ENCODE peak calls at places on chromosome 2, in eight cellular contexts. O is left ventricle myocardium inferior, X is uterus, G is retinal pigment epithelial cell, S is WERI-Rb-1, K is cardiac muscle cell, W is mammary epithelial cell, L is GM06990. N is an unnamed sample.

GRCh38 chr2:150767924-150768801 is 280.7 kb upstream of the RND3 start:
- DNase-seq in L (no peak), O (no peak), K (peak), G (no peak), X (no peak), W (no peak), S (no peak), N (no peak)

GRCh38 chr2:124131271-124131670 is 106.2 kb downstream of the CNTNAP5 start:
- DNase-seq in L (no peak), S (no peak), O (no peak), K (no peak), X (no peak), W (no peak), G (no peak), N (no peak)

GRCh38 chr2:16664052-16664731 is 1.4 kb downstream of the CYRIA start:
- DNase-seq in L (peak), X (peak), W (no peak), G (no peak), S (no peak), K (peak), O (no peak), N (peak)

GRCh38 chr2:65429799-65430514 is 2.4 kb downstream of the SPRED2 start:
- DNase-seq in X (peak), W (peak), K (no peak), S (peak), G (no peak), O (no peak), L (no peak), N (no peak)

GRCh38 chr2:218583983-218584850 is 15.6 kb downstream of the CNOT9 start:
- DNase-seq in L (no peak), W (no peak), X (no peak), O (no peak), G (no peak), K (no peak), S (no peak), N (no peak)

GRCh38 chr2:64639691-64640090 is 14.0 kb downstream of the SERTAD2 start:
- DNase-seq in W (no peak), K (no peak), X (no peak), G (no peak), S (peak), L (no peak), O (no peak), N (no peak)

GRCh38 chr2:96423281-96423680 is 81.9 kb downstream of the NEURL3 start:
- DNase-seq in L (no peak), X (no peak), G (no peak), K (peak), S (no peak), W (peak), O (no peak), N (no peak)

GRCh38 chr2:104734937-104735586 is 118.9 kb upstream of the POU3F3 start:
- DNase-seq in G (no peak), O (no peak), X (no peak), L (no peak), S (no peak), W (no peak), K (no peak), N (peak)

GRCh38 chr2:139721454-139721995 is 941.3 kb upstream of the NXPH2 start:
- DNase-seq in S (no peak), K (no peak), X (no peak), G (no peak), W (no peak), L (no peak), O (no peak), N (no peak)

GRCh38 chr2:217114117-217114516 is 254.3 kb upstream of the TNP1 start:
- DNase-seq in S (no peak), K (no peak), O (no peak), X (no peak), W (no peak), L (no peak), G (no peak), N (no peak)

GRCh38 chr2:99169534-99169933 is 11.3 kb downstream of the MITD1 start:
- DNase-seq in S (no peak), O (no peak), K (no peak), L (no peak), G (no peak), W (no peak), X (no peak), N (peak)

GRCh38 chr2:65835106-65835505 is 402.7 kb upstream of the SPRED2 start:
- DNase-seq in W (no peak), S (no peak), X (no peak), G (no peak), O (no peak), L (no peak), K (no peak), N (no peak)

GRCh38 chr2:60569680-60570111 is 16.2 kb upstream of the BCL11A start:
- DNase-seq in S (peak), L (no peak), W (no peak), G (no peak), O (no peak), X (no peak), K (no peak), N (no peak)

GRCh38 chr2:199197448-199197847 is 260.3 kb downstream of the SATB2 start:
- DNase-seq in G (no peak), W (peak), K (no peak), O (no peak), L (no peak), X (no peak), S (no peak), N (no peak)

GRCh38 chr2:157283468-157283867 is 26.0 kb downstream of the GALNT5 start:
- DNase-seq in G (no peak), L (no peak), W (no peak), S (no peak), X (no peak), O (no peak), K (no peak), N (no peak)

GRCh38 chr2:157291018-157291417 is 33.5 kb downstream of the GALNT5 start:
- DNase-seq in S (no peak), K (no peak), O (no peak), L (no peak), G (no peak), W (no peak), X (no peak), N (no peak)

GRCh38 chr2:157281316-157281715 is 23.8 kb downstream of the GALNT5 start:
- DNase-seq in L (no peak), W (no peak), S (no peak), O (no peak), G (no peak), K (no peak), X (no peak), N (no peak)

GRCh38 chr2:157292853-157293252 is 32.8 kb downstream of the ERMN start:
- DNase-seq in W (no peak), O (no peak), G (no peak), K (no peak), S (no peak), L (no peak), X (no peak), N (no peak)

DNA sequence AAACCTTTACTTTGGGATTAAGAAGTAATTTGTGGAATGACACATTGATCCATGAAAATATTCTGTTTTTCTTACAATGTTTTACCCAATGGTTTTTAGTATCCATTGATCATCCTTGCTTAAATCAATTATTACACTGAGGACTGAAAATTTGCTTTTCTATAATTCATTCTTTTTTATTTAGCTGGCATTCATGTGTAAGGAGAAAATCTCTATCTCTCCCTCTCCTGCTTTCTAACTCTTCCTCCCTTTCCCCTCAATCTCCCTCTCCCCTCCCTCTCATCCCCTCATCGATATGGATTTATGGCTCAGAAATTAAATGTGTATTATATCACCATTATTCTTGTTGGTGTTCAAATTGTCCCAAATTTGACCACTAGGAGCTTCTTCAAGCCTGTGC is 29.7 kb downstream of the GALNT5 start:
- DNase-seq in S (no peak), X (no peak), W (no peak), K (no peak), L (no peak), O (no peak), G (no peak), N (no peak)
- TF ChIP-seq CTCF in S (no peak), X (no peak), W (no peak), K (no peak), L (no peak), O (no peak), G (no peak), N (no peak)

GRCh38 chr2:180443896-180444295 is 436.8 kb upstream of the CWC22 start:
- DNase-seq in W (peak), O (no peak), K (peak), S (no peak), X (no peak), L (no peak), G (no peak), N (no peak)

GRCh38 chr2:180446492-180446891 is 439.4 kb upstream of the CWC22 start:
- DNase-seq in G (no peak), K (no peak), S (no peak), W (no peak), X (no peak), O (no peak), L (no peak), N (peak)

GRCh38 chr2:180450841-180451240 is 443.7 kb upstream of the CWC22 start:
- DNase-seq in X (no peak), S (no peak), K (no peak), G (no peak), W (no peak), O (no peak), L (no peak), N (no peak)

DNA sequence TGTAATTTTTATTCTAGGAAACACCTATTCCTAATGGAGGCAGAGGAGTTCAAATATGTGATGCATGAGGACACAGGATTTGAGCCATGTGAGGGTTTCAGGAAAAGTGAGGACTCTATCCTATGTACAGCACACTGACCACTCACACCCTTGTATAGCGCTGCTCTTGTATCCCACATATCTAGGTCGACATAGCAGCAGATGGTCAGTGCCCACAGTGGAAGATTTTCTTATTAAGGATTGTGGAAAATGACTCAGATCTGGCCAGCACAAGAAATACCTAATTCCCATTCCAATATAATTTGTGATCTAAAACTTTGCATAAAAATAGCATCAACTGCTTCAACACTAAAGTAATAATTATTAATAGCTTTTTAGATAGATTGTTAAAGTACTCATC is 442.1 kb upstream of the CWC22 start:
- DNase-seq in G (no peak), K (no peak), S (peak), W (no peak), L (no peak), O (no peak), X (no peak), N (no peak)
- H3K4me3 ChIP-seq in G (no peak), K (no peak), S (no peak), W (no peak), L (no peak), O (no peak), X (no peak), N (no peak)

GRCh38 chr2:177239934-177240600 is 24.5 kb downstream of the NFE2L2 start:
- DNase-seq in G (peak), L (no peak), O (no peak), X (no peak), W (peak), K (peak), S (no peak), N (peak)
- TF ChIP-seq CTCF in G (no peak), L (no peak), O (no peak), X (no peak), W (no peak), K (no peak), S (no peak), N (no peak)

GRCh38 chr2:42796427-42797248 is 4.3 kb upstream of the HAAO start:
- DNase-seq in G (no peak), O (no peak), X (no peak), K (peak), L (peak), S (no peak), W (no peak), N (peak)

GRCh38 chr2:42794271-42795046 is 2.1 kb upstream of the HAAO start:
- DNase-seq in K (peak), L (peak), O (no peak), G (no peak), X (no peak), W (no peak), S (peak), N (peak)

GRCh38 chr2:42793314-42794270 is 1.2 kb upstream of the HAAO start:
- DNase-seq in W (no peak), X (no peak), K (peak), O (peak), G (no peak), S (no peak), L (no peak), N (no peak)

GRCh38 chr2:42795871-42796301 is 3.5 kb upstream of the HAAO start:
- DNase-seq in S (peak), L (peak), K (peak), X (no peak), W (peak), G (no peak), O (peak), N (peak)

DNA sequence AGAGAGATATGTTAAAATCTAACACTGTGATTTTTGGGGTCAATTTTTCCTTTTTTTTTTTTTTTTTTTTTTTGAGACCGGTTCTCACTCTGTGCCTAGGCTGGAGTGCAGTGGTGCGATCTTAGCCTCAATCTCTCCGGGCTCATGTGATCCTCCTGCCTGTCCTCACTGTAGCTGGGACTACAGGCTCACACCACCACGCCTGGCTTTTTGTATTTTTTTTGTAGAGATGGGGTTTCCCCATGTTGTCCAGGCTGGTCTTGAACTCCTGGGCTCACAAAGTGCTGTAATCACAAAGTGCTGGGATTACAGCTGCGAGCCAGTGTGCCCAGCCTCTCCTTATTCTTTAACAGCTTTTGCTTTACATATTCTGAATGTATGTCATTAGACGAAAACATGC is 2.9 kb upstream of the HAAO start:
- DNase-seq in O (no peak), W (no peak), K (no peak), L (no peak), X (no peak), S (no peak), G (no peak), N (peak)
- H3K4me3 ChIP-seq in O (no peak), W (no peak), K (no peak), L (peak), X (no peak), S (no peak), G (no peak), N (peak)

GRCh38 chr2:214193943-214194342 is 216.9 kb upstream of the VWC2L start:
- DNase-seq in S (no peak), K (no peak), O (no peak), W (peak), G (peak), X (no peak), L (no peak), N (no peak)
- TF ChIP-seq CTCF in S (no peak), K (no peak), O (no peak), W (peak), G (peak), X (no peak), L (no peak), N (no peak)

DNA sequence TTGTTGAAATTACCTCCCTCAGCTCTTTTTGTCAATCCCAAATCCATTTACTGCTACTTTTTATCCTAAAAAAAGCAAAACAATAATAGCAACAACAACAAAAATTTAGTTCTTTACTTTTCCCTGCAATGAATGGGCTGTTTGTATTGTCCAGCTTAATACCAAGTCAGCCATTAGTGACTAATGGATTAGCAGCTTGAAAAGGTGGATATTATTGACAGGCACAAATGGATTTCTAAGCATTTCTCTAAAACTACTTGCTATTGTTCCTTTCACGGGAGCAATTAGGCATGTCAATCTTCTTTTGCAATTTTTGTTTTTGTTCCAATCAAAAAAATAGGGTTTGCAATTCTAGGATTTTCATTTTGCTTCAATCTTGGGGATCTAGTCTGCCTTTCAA is 32.1 kb upstream of the SPAG16 start:
- DNase-seq in W (no peak), L (no peak), G (peak), X (no peak), O (no peak), K (no peak), S (no peak), N (no peak)
- H3K4me3 ChIP-seq in W (no peak), L (no peak), G (no peak), X (no peak), O (no peak), K (no peak), S (no peak), N (no peak)

DNA sequence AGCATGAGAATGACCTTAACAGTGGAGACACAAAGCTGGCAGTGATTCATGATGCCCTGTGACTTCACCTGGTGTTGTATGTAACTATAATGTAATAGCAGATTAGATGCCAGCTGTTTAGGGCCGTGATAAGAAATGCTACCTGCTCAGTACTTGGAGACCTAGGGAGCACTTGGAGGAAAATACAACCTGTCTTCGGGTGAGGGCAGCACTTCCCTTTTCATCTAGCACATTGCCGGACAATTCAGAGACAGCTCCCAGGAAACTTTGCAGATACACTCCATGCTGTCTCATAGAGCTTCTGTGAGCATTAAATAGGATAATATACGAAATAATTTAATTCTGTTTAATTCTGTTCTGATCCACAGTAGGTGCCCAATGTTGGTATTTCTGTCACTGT is 668.5 kb downstream of the TSN start:
- DNase-seq in K (no peak), W (no peak), L (no peak), O (no peak), G (no peak), S (no peak), X (no peak), N (no peak)
- TF ChIP-seq CTCF in K (no peak), W (no peak), L (no peak), O (no peak), G (no peak), S (no peak), X (no peak), N (no peak)

DNA sequence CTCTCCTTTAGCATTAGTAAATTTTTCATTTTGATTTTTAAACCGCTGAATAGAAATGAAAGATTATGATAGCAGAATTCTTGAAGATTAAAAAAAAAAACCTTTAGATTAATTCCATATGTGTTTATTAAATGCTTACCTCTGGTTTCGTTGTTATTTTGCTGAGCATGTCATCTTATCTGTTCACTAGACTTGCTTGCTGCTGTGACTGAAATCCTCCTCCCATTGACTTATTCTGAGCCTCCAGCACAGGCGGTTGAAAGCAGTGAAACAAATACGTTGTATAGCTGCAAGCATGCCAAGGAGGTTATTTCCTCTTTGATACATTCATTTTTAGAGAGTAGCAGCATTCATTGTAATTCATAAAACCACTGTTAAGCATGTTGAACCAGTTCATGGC is at the start of gene HTR2B:
- DNase-seq in S (no peak), G (no peak), W (no peak), O (no peak), L (peak), K (peak), X (no peak), N (peak)
- H3K4me3 ChIP-seq in S (no peak), G (no peak), W (no peak), O (peak), L (no peak), K (no peak), X (peak), N (no peak)

GRCh38 chr2:231931481-231931915 is 5.3 kb upstream of the NPPC start:
- DNase-seq in S (peak), O (peak), G (no peak), L (no peak), K (no peak), X (peak), W (no peak), N (no peak)

GRCh38 chr2:231928481-231928880 is 2.3 kb upstream of the NPPC start:
- DNase-seq in K (no peak), G (no peak), W (no peak), O (no peak), S (peak), X (no peak), L (no peak), N (no peak)

GRCh38 chr2:231928901-231929725 is 2.9 kb upstream of the NPPC start:
- DNase-seq in W (no peak), O (no peak), S (peak), L (no peak), X (no peak), G (no peak), K (no peak), N (no peak)

GRCh38 chr2:231930601-231931281 is 4.5 kb upstream of the NPPC start:
- DNase-seq in K (peak), G (no peak), X (peak), L (no peak), S (peak), O (peak), W (no peak), N (no peak)

DNA sequence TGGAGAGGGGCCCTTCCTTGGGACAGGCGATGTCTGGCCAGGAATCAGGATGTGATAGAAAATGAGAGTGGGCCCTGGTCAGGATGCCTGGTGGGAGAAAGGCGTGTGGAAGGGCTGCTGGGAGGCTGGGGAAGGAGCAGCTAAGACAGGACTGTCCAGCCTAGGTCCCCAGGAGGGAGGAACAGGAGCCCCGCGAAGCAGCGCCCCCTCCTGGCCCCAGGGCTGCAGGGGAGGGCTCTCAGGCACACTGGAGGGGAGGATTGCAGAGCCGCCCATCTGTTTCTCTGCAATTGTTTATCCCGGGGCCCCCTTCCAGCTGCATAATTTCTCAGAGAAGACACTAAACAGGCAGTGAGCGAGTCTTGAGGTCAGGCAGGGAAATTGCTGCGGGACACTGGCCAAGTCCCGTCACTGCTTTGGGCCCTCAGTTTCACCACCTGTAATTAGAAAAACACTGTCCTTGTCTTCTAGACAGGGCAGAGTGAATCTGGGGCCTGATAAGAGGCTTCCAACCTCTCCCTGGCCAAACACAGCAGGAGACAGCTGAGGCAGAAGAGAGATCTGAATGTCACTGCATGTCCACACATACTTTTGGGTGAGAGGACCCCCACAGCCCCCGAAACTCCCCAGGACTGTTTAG is 3.9 kb upstream of the NPPC start:
- DNase-seq in O (peak), G (no peak), W (no peak), L (peak), X (peak), K (peak), S (peak), N (peak)
- TF ChIP-seq CTCF in O (peak), G (peak), W (peak), L (peak), X (peak), K (peak), S (peak), N (peak)

N was measured in GM12865.